ENCODE peak calls at places on chromosome 7, in four cellular contexts. F is body of pancreas, E is testis, G is GM12878. M is an unnamed sample.
A peak's percentile ranks its signal among the peaks of the same experiment; 100 is the strongest.

GRCh38 chr7:40477094-40477493 is 342.3 kb downstream of the SUGCT start:
- DNase-seq in F (no peak), E (no peak), G (no peak), M (no peak)

GRCh38 chr7:44262031-44262430 is 61.3 kb downstream of the YKT6 start:
- DNase-seq in F (no peak), E (no peak), G (no peak), M (no peak)

GRCh38 chr7:2632717-2633537 is 1.1 kb downstream of the TTYH3 start:
- DNase-seq in F (peak; percentile 57), E (peak; percentile 56), G (no peak), M (no peak)

GRCh38 chr7:70377957-70378356 is 754.0 kb upstream of the GALNT17 start:
- DNase-seq in F (no peak), E (no peak), G (no peak), M (no peak)

GRCh38 chr7:131372554-131372953 is 44.9 kb downstream of the MKLN1 start:
- DNase-seq in F (no peak), E (no peak), G (no peak), M (no peak)

GRCh38 chr7:146937836-146938235 is 821.2 kb downstream of the CNTNAP2 start:
- DNase-seq in F (no peak), E (no peak), G (no peak), M (no peak)

GRCh38 chr7:121046893-121047468 is 58.5 kb downstream of the CPED1 start:
- DNase-seq in F (no peak), E (no peak), G (no peak), M (no peak)

GRCh38 chr7:16905300-16906044 is 23.7 kb upstream of the AGR3 start:
- DNase-seq in F (no peak), E (no peak), G (no peak), M (no peak)

GRCh38 chr7:7688310-7688709 is 30.1 kb downstream of the RPA3 start:
- DNase-seq in F (no peak), E (no peak), G (no peak), M (no peak)

GRCh38 chr7:108805808-108806397 is 236.2 kb downstream of the DNAJB9 start:
- DNase-seq in F (no peak), E (peak; percentile 16), G (no peak), M (no peak)

GRCh38 chr7:43750016-43750887 is 8.2 kb upstream of the BLVRA start:
- DNase-seq in F (no peak), E (no peak), G (no peak), M (no peak)

GRCh38 chr7:130622866-130623265 is 45.7 kb downstream of the COPG2 start:
- DNase-seq in F (no peak), E (no peak), G (no peak), M (no peak)

GRCh38 chr7:25083201-25083600 is 41.9 kb downstream of the CYCS start:
- DNase-seq in F (no peak), E (no peak), G (no peak), M (no peak)

GRCh38 chr7:13945670-13946069 is 43.8 kb downstream of the ETV1 start:
- DNase-seq in F (no peak), E (no peak), G (no peak), M (no peak)

GRCh38 chr7:2641406-2642393 is 9.9 kb downstream of the TTYH3 start:
- DNase-seq in F (peak; percentile 78), E (peak; percentile 83), G (peak; percentile 47), M (peak; percentile 98)

GRCh38 chr7:44581426-44581906 is 565 bp downstream of the TMED4 start:
- DNase-seq in F (peak; percentile 41), E (peak; percentile 20), G (no peak), M (peak; percentile 35)

GRCh38 chr7:64758151-64758550 is 36.1 kb upstream of the ZNF138 start:
- DNase-seq in F (no peak), E (no peak), G (no peak), M (no peak)

GRCh38 chr7:70092314-70093303 is 494.3 kb downstream of the AUTS2 start:
- DNase-seq in F (no peak), E (peak; percentile 16), G (no peak), M (no peak)

GRCh38 chr7:123401295-123401694 is 133.1 kb downstream of the IQUB start:
- DNase-seq in F (no peak), E (no peak), G (no peak), M (no peak)

GRCh38 chr7:88344956-88345832 is 38.5 kb upstream of the STEAP4 start:
- DNase-seq in F (peak; percentile 52), E (peak; percentile 66), G (no peak), M (peak; percentile 75)

GRCh38 chr7:142568430-142569097 is 180.7 kb upstream of the PRSS1 start:
- DNase-seq in F (no peak), E (no peak), G (no peak), M (no peak)

GRCh38 chr7:14751461-14751860 is 151.1 kb downstream of the DGKB start:
- DNase-seq in F (no peak), E (no peak), G (no peak), M (no peak)

GRCh38 chr7:93194368-93194767 is 31.9 kb downstream of the HEPACAM2 start:
- DNase-seq in F (no peak), E (no peak), G (no peak), M (no peak)

GRCh38 chr7:143285454-143285756 is 647 bp downstream of the TMEM139 start:
- DNase-seq in F (no peak), E (no peak), G (no peak), M (no peak)

GRCh38 chr7:8511810-8512209 is 78.4 kb downstream of the NXPH1 start:
- DNase-seq in F (no peak), E (no peak), G (no peak), M (peak; percentile 60)

GRCh38 chr7:128404826-128405344 is 4.9 kb downstream of the IMPDH1 start:
- DNase-seq in F (no peak), E (no peak), G (no peak), M (no peak)

GRCh38 chr7:127786184-127786583 is 134.2 kb downstream of the SND1 start:
- DNase-seq in F (no peak), E (no peak), G (no peak), M (no peak)

GRCh38 chr7:9600974-9601373 is 1167.6 kb downstream of the NXPH1 start:
- DNase-seq in F (no peak), E (no peak), G (no peak), M (no peak)

GRCh38 chr7:20064974-20065862 is 152.0 kb downstream of the MACC1 start:
- DNase-seq in F (no peak), E (peak; percentile 16), G (peak; percentile 57), M (no peak)
- H3K4me3 ChIP-seq in F (no peak overlapping the region), E (no peak overlapping the region), G (no peak overlapping the region), M (no peak overlapping the region)

GRCh38 chr7:100803398-100804161 is 23.7 kb downstream of the EPHB4 start:
- DNase-seq in F (peak; percentile 55), E (peak; percentile 96), G (peak; percentile 56), M (peak; percentile 93)
- TF ChIP-seq POLR2A in F (peak; percentile 10), E (no peak), G (peak; percentile 47), M (no peak)

GRCh38 chr7:139362302-139362701 is 2.6 kb downstream of the LUC7L2 start:
- DNase-seq in F (no peak), E (no peak), G (no peak), M (no peak)
- H3K4me1 ChIP-seq in F (peaks cover 40% of the 10 kb centered on the region), E (peaks cover 34% of the 10 kb centered on the region), G (peaks cover 4% of the 10 kb centered on the region), M (peaks cover 8% of the 10 kb centered on the region)

GRCh38 chr7:27116521-27116946 is 14.0 kb downstream of the HOXA4 start:
- DNase-seq in F (no peak), E (no peak), G (no peak), M (no peak)

GRCh38 chr7:27113991-27114866 is 11.7 kb upstream of the HOXA2 start:
- DNase-seq in F (no peak), E (no peak), G (no peak), M (no peak)

GRCh38 chr7:27116962-27117686 is 13.4 kb downstream of the HOXA4 start:
- DNase-seq in F (no peak), E (no peak), G (no peak), M (no peak)

GRCh38 chr7:27115161-27116018 is 12.9 kb upstream of the HOXA2 start:
- DNase-seq in F (no peak), E (no peak), G (no peak), M (no peak)

GRCh38 chr7:27116019-27116411 is 13.5 kb upstream of the HOXA2 start:
- DNase-seq in F (no peak), E (no peak), G (no peak), M (peak; percentile 11)
- H3K4me3 ChIP-seq in F (no peak overlapping the region), E (no peak overlapping the region), G (no peak overlapping the region), M (no peak overlapping the region)